ENCODE peak calls at places on chromosomes 1 and 21, in ten cellular contexts. K, A, H, Z, D, R, I, Y, O and J are unnamed samples.

GRCh38 chr1:229230893-229231753 is 39.8 kb upstream of the RAB4A start:
- DNase-seq in I (no peak), D (peak), R (no peak), K (no peak), Y (no peak), Z (no peak), O (no peak), H (no peak), A (no peak), J (no peak)

GRCh38 chr1:203151362-203152157 is 24.0 kb downstream of the ADORA1 start:
- DNase-seq in Z (no peak), K (no peak), Y (no peak), H (no peak), I (no peak), O (no peak), A (no peak), D (no peak), R (no peak), J (no peak)

GRCh38 chr1:106554294-106554693 is 502.2 kb upstream of the PRMT6 start:
- DNase-seq in K (no peak), Y (no peak), I (no peak), Z (no peak), A (no peak), H (no peak), D (no peak), O (no peak), R (no peak), J (no peak)

GRCh38 chr1:63475761-63476160 is 47.3 kb downstream of the ITGB3BP start:
- DNase-seq in A (no peak), I (no peak), Z (no peak), D (no peak), H (no peak), R (no peak), Y (no peak), O (no peak), K (no peak), J (no peak)

GRCh38 chr1:17190526-17190995 is 14.4 kb upstream of the PADI1 start:
- DNase-seq in Z (no peak), Y (no peak), R (peak), D (no peak), H (no peak), I (no peak), A (no peak), O (no peak), K (no peak), J (no peak)

GRCh38 chr1:22236151-22236550 is 93.3 kb upstream of the WNT4 start:
- DNase-seq in A (no peak), K (no peak), H (no peak), Z (no peak), I (no peak), O (no peak), R (no peak), Y (no peak), D (no peak), J (no peak)

GRCh38 chr1:220806408-220806807 is 19.7 kb downstream of the MTARC1 start:
- DNase-seq in I (no peak), R (no peak), Z (no peak), O (no peak), D (no peak), H (no peak), A (no peak), Y (no peak), K (no peak), J (no peak)

GRCh38 chr1:18352640-18353245 is 128.0 kb upstream of the KLHDC7A start:
- DNase-seq in Y (peak), I (no peak), Z (peak), O (no peak), K (no peak), A (no peak), H (no peak), D (peak), R (no peak), J (no peak)

GRCh38 chr1:226863446-226863845 is 7.0 kb upstream of the PSEN2 start:
- DNase-seq in A (no peak), I (no peak), R (no peak), Z (no peak), Y (no peak), O (no peak), H (no peak), K (peak), D (no peak), J (no peak)

GRCh38 chr1:32291145-32291707 is 657 bp upstream of the HDAC1 start:
- DNase-seq in O (no peak), R (no peak), Z (no peak), A (no peak), Y (no peak), K (peak), I (no peak), H (no peak), D (no peak), J (no peak)

GRCh38 chr1:114716304-114717158 is at the start of gene NRAS:
- DNase-seq in D (peak), A (peak), I (peak), O (peak), H (peak), Y (peak), R (peak), Z (peak), K (peak), J (peak)

GRCh38 chr1:219837274-219837993 is 90.9 kb downstream of the SLC30A10 start:
- DNase-seq in H (no peak), Y (peak), Z (no peak), R (no peak), D (peak), A (peak), I (no peak), K (peak), O (no peak), J (peak)

GRCh38 chr1:148333875-148334338 is 149.2 kb downstream of the PPIAL4G start:
- DNase-seq in K (no peak), O (no peak), D (no peak), R (no peak), H (no peak), I (no peak), A (no peak), Z (peak), Y (no peak), J (no peak)

GRCh38 chr1:92240034-92240433 is 22.3 kb downstream of the C1orf146 start:
- DNase-seq in K (no peak), I (no peak), H (no peak), R (no peak), Z (no peak), Y (no peak), A (no peak), O (no peak), D (no peak), J (no peak)

GRCh38 chr1:234229676-234230075 is 143.6 kb upstream of the COA6 start:
- DNase-seq in R (no peak), K (no peak), Y (no peak), H (no peak), D (no peak), Z (no peak), A (no peak), O (no peak), I (no peak), J (no peak)

GRCh38 chr1:167121375-167122120 is 27.7 kb downstream of the STYXL2 start:
- DNase-seq in Y (peak), Z (peak), H (no peak), D (no peak), O (no peak), A (no peak), K (peak), I (peak), R (no peak), J (peak)

GRCh38 chr1:200452850-200453543 is 43.2 kb upstream of the ZNF281 start:
- DNase-seq in O (no peak), Y (no peak), A (no peak), Z (no peak), H (no peak), D (no peak), I (no peak), K (no peak), R (no peak), J (no peak)

GRCh38 chr21:45767071-45768006 is 123.8 kb downstream of the PCBP3 start:
- DNase-seq in D (no peak), Z (no peak), R (no peak), Y (no peak), H (no peak), K (peak), O (no peak), I (no peak), A (no peak), J (no peak)

GRCh38 chr1:6287431-6287886 is 26.6 kb upstream of the GPR153 start:
- DNase-seq in Y (no peak), I (peak), D (peak), K (no peak), Z (no peak), A (no peak), R (no peak), H (no peak), O (no peak), J (no peak)

GRCh38 chr21:25639167-25639921 is at the start of gene JAM2:
- DNase-seq in D (peak), K (no peak), I (peak), Y (peak), A (no peak), O (peak), H (no peak), Z (peak), R (peak), J (peak)

GRCh38 chr1:19338323-19338762 is 26.2 kb downstream of the SLC66A1 start:
- DNase-seq in K (no peak), O (no peak), Y (peak), R (no peak), D (peak), A (no peak), I (no peak), Z (no peak), H (no peak), J (no peak)

GRCh38 chr21:43718872-43719747 is at the start of gene PDXK:
- DNase-seq in D (peak), O (peak), R (peak), K (peak), I (peak), Z (peak), H (no peak), A (no peak), Y (peak), J (peak)

GRCh38 chr1:213035573-213035972 is 15.5 kb upstream of the RPS6KC1 start:
- DNase-seq in O (no peak), I (no peak), Z (no peak), D (no peak), R (no peak), Y (no peak), A (no peak), K (no peak), H (no peak), J (no peak)

GRCh38 chr1:216523043-216523442 is 99.8 kb upstream of the USH2A start:
- DNase-seq in K (no peak), D (no peak), Z (no peak), R (no peak), Y (no peak), I (no peak), O (no peak), H (no peak), A (no peak), J (no peak)

GRCh38 chr1:169550294-169550693 is 36.0 kb downstream of the F5 start:
- DNase-seq in R (no peak), A (no peak), K (peak), Y (no peak), O (no peak), Z (no peak), D (peak), H (no peak), I (no peak), J (peak)

GRCh38 chr1:112852276-112852675 is 103.7 kb downstream of the SLC16A1 start:
- DNase-seq in O (no peak), H (no peak), K (no peak), Z (no peak), Y (no peak), I (no peak), R (peak), A (no peak), D (no peak), J (no peak)

GRCh38 chr21:14991957-14992356 is 72.8 kb downstream of the NRIP1 start:
- DNase-seq in H (no peak), Z (no peak), I (no peak), D (no peak), R (no peak), A (no peak), O (no peak), Y (no peak), K (no peak), J (no peak)

GRCh38 chr1:36123357-36123756 is 1.7 kb downstream of the COL8A2 start:
- DNase-seq in K (no peak), Z (no peak), A (no peak), D (no peak), I (no peak), R (no peak), O (peak), H (no peak), Y (no peak), J (peak)

GRCh38 chr1:21911205-21912001 is 25.7 kb downstream of the HSPG2 start:
- DNase-seq in I (peak), Z (peak), K (peak), Y (no peak), R (no peak), D (no peak), A (no peak), H (no peak), O (no peak), J (no peak)

GRCh38 chr1:186615332-186615731 is 64.9 kb downstream of the PTGS2 start:
- DNase-seq in K (no peak), Z (no peak), R (no peak), A (no peak), H (no peak), O (no peak), Y (no peak), D (no peak), I (no peak), J (no peak)

GRCh38 chr21:41581592-41582228 is 73.8 kb upstream of the TMPRSS2 start:
- DNase-seq in A (no peak), R (peak), O (no peak), Y (no peak), D (no peak), Z (peak), I (no peak), H (no peak), K (no peak), J (no peak)

GRCh38 chr1:50426108-50426700 is 3.0 kb upstream of the DMRTA2 start:
- DNase-seq in Y (no peak), Z (no peak), O (no peak), I (no peak), K (no peak), H (no peak), D (no peak), R (no peak), A (no peak), J (no peak)